ENCODE peak calls at places on chromosomes 5 and 9, in six cellular contexts. B, L, K, H, D and T are unnamed samples.

GRCh38 chr9:132694144-132694543 is 23.9 kb downstream of the GTF3C4 start:
- DNase-seq in L (no peak), H (peak), D (no peak), K (no peak), B (no peak), T (no peak)

GRCh38 chr9:109602987-109603386 is 104.9 kb upstream of the PTPN3 start:
- DNase-seq in L (no peak), B (no peak), H (peak), D (no peak), K (no peak), T (no peak)

GRCh38 chr9:98781588-98782383 is 14.6 kb downstream of the ANKS6 start:
- DNase-seq in B (no peak), K (no peak), L (no peak), D (no peak), H (no peak), T (no peak)

GRCh38 chr9:37968228-37968672 is 64.3 kb upstream of the SLC25A51 start:
- DNase-seq in D (no peak), L (no peak), K (no peak), B (peak), H (peak), T (peak)

GRCh38 chr5:54616031-54616430 is 98.5 kb downstream of the SNX18 start:
- DNase-seq in D (peak), L (no peak), K (peak), H (peak), B (no peak), T (peak)

GRCh38 chr9:133166392-133166791 is 2.7 kb upstream of the GBGT1 start:
- DNase-seq in B (peak), D (peak), L (no peak), K (no peak), H (no peak), T (no peak)

GRCh38 chr9:114098021-114098659 is 952 bp downstream of the KIF12 start:
- DNase-seq in L (peak), B (peak), H (peak), D (no peak), K (peak), T (no peak)

GRCh38 chr5:61632064-61632463 is 300.0 kb downstream of the ZSWIM6 start:
- DNase-seq in L (no peak), B (no peak), H (no peak), K (no peak), D (no peak), T (no peak)

GRCh38 chr9:105259274-105259673 is 14.8 kb downstream of the SLC44A1 start:
- DNase-seq in K (no peak), B (no peak), H (no peak), L (no peak), D (no peak), T (no peak)

GRCh38 chr5:65640240-65640639 is 15.4 kb downstream of the SHLD3 start:
- DNase-seq in L (no peak), D (no peak), B (no peak), H (no peak), K (no peak), T (no peak)

GRCh38 chr9:87541663-87542062 is 44.0 kb downstream of the DAPK1 start:
- DNase-seq in L (no peak), H (no peak), K (no peak), D (no peak), B (no peak), T (no peak)

GRCh38 chr5:67795781-67796477 is 419.6 kb upstream of the PIK3R1 start:
- DNase-seq in B (no peak), H (peak), L (no peak), K (no peak), D (no peak), T (peak)

GRCh38 chr9:130143974-130144373 is 28.2 kb upstream of the NCS1 start:
- DNase-seq in K (peak), B (no peak), H (peak), D (peak), L (no peak), T (peak)

GRCh38 chr5:7190727-7191126 is 205.2 kb upstream of the ADCY2 start:
- DNase-seq in H (no peak), D (no peak), K (no peak), B (no peak), L (no peak), T (no peak)

GRCh38 chr5:65161655-65162054 is 320.1 kb downstream of the ADAMTS6 start:
- DNase-seq in L (no peak), K (no peak), H (peak), B (no peak), D (no peak), T (no peak)

DNA sequence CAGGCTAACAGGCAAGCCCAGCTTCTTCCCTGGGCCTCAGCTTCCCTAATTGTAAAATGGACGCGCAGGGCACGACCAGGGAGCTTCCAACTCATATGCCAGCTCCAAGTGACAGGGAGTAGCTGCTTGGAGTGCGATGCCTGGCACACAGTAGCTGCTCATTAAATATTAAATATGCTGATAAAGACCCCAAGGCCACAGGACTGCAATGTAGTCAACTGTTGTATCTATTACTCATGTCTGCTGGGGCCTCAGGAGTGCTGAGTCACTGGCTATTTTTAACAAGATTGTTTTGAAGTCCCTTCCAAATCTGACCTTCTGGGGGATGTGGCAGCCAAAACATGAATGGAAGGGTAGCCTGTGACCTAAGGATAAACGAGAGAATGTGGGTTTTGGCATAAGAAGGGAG is 17.7 kb downstream of the TNIP1 start:
- DNase-seq in H (peak), B (no peak), L (peak), D (no peak), K (no peak), T (peak)
- H3K4me3 ChIP-seq in H (no peak), B (no peak), L (no peak), D (no peak), K (no peak), T (no peak)

GRCh38 chr9:36818242-36818938 is 215.7 kb downstream of the PAX5 start:
- DNase-seq in D (peak), B (no peak), K (no peak), H (peak), L (no peak), T (no peak)

GRCh38 chr9:36815566-36816348 is 218.3 kb downstream of the PAX5 start:
- DNase-seq in B (no peak), D (no peak), K (no peak), H (no peak), L (no peak), T (no peak)

GRCh38 chr9:36817160-36817834 is 216.8 kb downstream of the PAX5 start:
- DNase-seq in K (no peak), L (no peak), D (no peak), H (no peak), B (no peak), T (no peak)

GRCh38 chr9:36820392-36820861 is 213.6 kb downstream of the PAX5 start:
- DNase-seq in D (peak), K (no peak), B (no peak), L (no peak), H (no peak), T (no peak)

DNA sequence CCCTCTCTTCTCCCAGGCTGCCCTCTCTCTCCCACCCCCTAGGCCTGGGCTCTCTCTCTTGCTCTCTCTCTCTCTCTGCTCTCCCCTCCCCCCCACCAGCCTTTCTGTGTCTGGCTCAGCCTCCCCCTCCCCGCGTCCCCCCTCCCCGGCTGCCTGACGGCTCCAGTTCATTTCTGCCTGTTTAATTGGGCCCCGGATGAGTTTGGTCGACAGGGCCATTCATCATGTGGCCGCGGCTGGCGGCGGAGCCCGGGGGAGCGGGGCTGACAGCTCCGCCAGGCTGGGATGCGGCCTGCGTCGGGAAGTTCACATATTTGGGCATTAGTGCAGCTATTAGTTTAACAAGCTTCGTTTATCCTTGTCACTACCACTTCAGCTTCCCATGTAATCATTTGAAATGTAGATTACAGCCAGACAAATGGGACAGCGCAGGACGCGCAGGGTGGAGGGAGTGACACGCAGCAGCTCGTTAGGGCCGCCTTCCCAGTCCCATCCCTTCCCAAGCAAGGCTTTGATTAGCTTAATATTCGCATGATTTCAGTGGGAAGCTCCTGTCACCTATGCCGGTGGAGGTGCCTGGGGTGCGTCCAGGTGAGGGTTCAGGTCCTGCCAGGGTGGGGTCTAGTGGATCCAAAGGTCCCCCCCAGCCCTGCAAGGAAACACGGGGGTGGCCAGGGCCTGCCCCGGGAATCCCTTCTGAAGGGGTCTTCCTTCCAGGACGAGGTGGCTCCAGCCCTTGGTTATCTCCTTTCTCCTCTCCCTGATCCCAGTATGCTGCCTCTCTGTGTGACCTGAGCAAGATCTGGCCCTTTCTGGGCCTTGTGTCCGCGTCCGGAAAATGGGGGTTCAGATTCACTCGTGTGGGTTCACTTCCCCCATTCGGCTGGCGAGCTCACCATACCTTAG is 214.8 kb downstream of the PAX5 start:
- DNase-seq in H (no peak), B (no peak), D (peak), K (no peak), L (peak), T (no peak)
- H3K4me3 ChIP-seq in H (no peak), B (no peak), D (peak), K (no peak), L (no peak), T (no peak)

GRCh38 chr9:20835364-20836286 is 151.6 kb downstream of the FOCAD start:
- DNase-seq in L (no peak), B (no peak), K (peak), H (peak), D (no peak), T (no peak)
- H3K4me3 ChIP-seq in L (no peak), B (no peak), K (no peak), H (no peak), D (no peak), T (no peak)

GRCh38 chr5:86617309-86617755 is 409 bp upstream of the COX7C start:
- DNase-seq in B (no peak), K (peak), L (no peak), H (no peak), D (no peak), T (no peak)
- H3K4me3 ChIP-seq in B (no peak), K (no peak), L (no peak), H (peak), D (no peak), T (no peak)

GRCh38 chr9:135701067-135701967 is 668 bp upstream of the KCNT1 start:
- DNase-seq in B (no peak), K (no peak), D (no peak), H (peak), L (no peak), T (no peak)
- H3K4me3 ChIP-seq in B (no peak), K (no peak), D (no peak), H (no peak), L (peak), T (no peak)

GRCh38 chr9:122370869-122371467 is at the start of gene PTGS1:
- DNase-seq in K (peak), B (peak), L (peak), D (peak), H (peak), T (no peak)

GRCh38 chr9:122370303-122370702 is 521 bp upstream of the PTGS1 start:
- DNase-seq in K (no peak), B (no peak), L (no peak), H (no peak), D (no peak), T (no peak)

GRCh38 chr9:122371851-122372250 is 1.0 kb downstream of the PTGS1 start:
- DNase-seq in D (peak), H (no peak), K (no peak), L (no peak), B (no peak), T (no peak)

GRCh38 chr9:122374885-122375420 is 4.1 kb downstream of the PTGS1 start:
- DNase-seq in L (peak), B (no peak), H (peak), K (peak), D (peak), T (peak)

GRCh38 chr9:122372856-122373845 is 2.3 kb downstream of the PTGS1 start:
- DNase-seq in K (no peak), L (no peak), B (no peak), D (peak), H (no peak), T (no peak)
- H3K4me3 ChIP-seq in K (no peak), L (no peak), B (no peak), D (peak), H (no peak), T (peak)

GRCh38 chr5:98638701-98639100 is 134.8 kb upstream of the RGMB start:
- DNase-seq in H (peak), K (no peak), D (no peak), L (no peak), B (no peak), T (peak)
- H3K4me3 ChIP-seq in H (no peak), K (no peak), D (no peak), L (no peak), B (no peak), T (no peak)

GRCh38 chr9:137129089-137129455 is 9.9 kb upstream of the GRIN1 start:
- DNase-seq in K (peak), D (no peak), B (peak), H (peak), L (no peak), T (peak)

GRCh38 chr9:137129456-137130175 is 9.3 kb upstream of the GRIN1 start:
- DNase-seq in B (peak), D (peak), K (peak), H (peak), L (peak), T (peak)

GRCh38 chr9:137128158-137129088 is 10.5 kb upstream of the GRIN1 start:
- DNase-seq in H (no peak), B (peak), K (no peak), L (no peak), D (no peak), T (no peak)

GRCh38 chr9:137126786-137127185 is 12.2 kb upstream of the GRIN1 start:
- DNase-seq in B (no peak), L (no peak), D (no peak), K (no peak), H (no peak), T (no peak)

GRCh38 chr9:137127301-137128157 is 11.4 kb upstream of the GRIN1 start:
- DNase-seq in L (no peak), B (peak), D (no peak), H (peak), K (no peak), T (peak)
- H3K4me3 ChIP-seq in L (no peak), B (peak), D (no peak), H (peak), K (no peak), T (peak)

GRCh38 chr5:141419074-141419880 is 1.6 kb upstream of the PCDHGA11 start:
- DNase-seq in H (no peak), D (no peak), B (no peak), L (no peak), K (no peak), T (no peak)

GRCh38 chr5:141422742-141423291 is 2.0 kb downstream of the PCDHGA11 start:
- DNase-seq in K (no peak), B (no peak), H (no peak), L (no peak), D (no peak), T (no peak)

GRCh38 chr5:141421489-141421855 is 621 bp downstream of the PCDHGA11 start:
- DNase-seq in D (no peak), K (no peak), L (no peak), H (peak), B (no peak), T (peak)

GRCh38 chr5:141420855-141421488 is at the start of gene PCDHGA11:
- DNase-seq in D (no peak), K (peak), H (peak), L (no peak), B (no peak), T (peak)
- H3K4me3 ChIP-seq in D (peak), K (no peak), H (peak), L (no peak), B (no peak), T (peak)